ENCODE peak calls at places on chromosomes 6 and 20, in six cellular contexts. One of them, this sample, is unnamed.
A peak's percentile ranks its signal among the peaks of the same experiment; 100 is the strongest.

GRCh38 chr6:10384719-10385511 is 30.0 kb downstream of the TFAP2A start:
- DNase-seq in prostate gland: no peak
- DNase-seq in HCT116: no peak
- DNase-seq in hepatocyte: no peak
- DNase-seq in A549: no peak
- DNase-seq in heart right ventricle: no peak
- DNase-seq in this sample: no peak

GRCh38 chr6:98835149-98836024 is 1.0 kb downstream of the POU3F2 start:
- DNase-seq in prostate gland: no peak
- DNase-seq in HCT116: no peak
- DNase-seq in hepatocyte: peak; percentile 27
- DNase-seq in A549: peak; percentile 9
- DNase-seq in heart right ventricle: no peak
- DNase-seq in this sample: no peak

GRCh38 chr6:25175216-25175615 is 104.0 kb upstream of the CARMIL1 start:
- DNase-seq in prostate gland: no peak
- DNase-seq in HCT116: no peak
- DNase-seq in hepatocyte: peak; percentile 36
- DNase-seq in A549: peak; percentile 36
- DNase-seq in heart right ventricle: no peak
- DNase-seq in this sample: no peak

GRCh38 chr20:21490105-21490504 is 23.8 kb downstream of the NKX2-2 start:
- DNase-seq in prostate gland: no peak
- DNase-seq in HCT116: no peak
- DNase-seq in hepatocyte: no peak
- DNase-seq in A549: no peak
- DNase-seq in heart right ventricle: no peak
- DNase-seq in this sample: no peak

GRCh38 chr20:8361779-8362178 is 229.7 kb downstream of the PLCB1 start:
- DNase-seq in prostate gland: no peak
- DNase-seq in HCT116: no peak
- DNase-seq in hepatocyte: no peak
- DNase-seq in A549: no peak
- DNase-seq in heart right ventricle: no peak
- DNase-seq in this sample: no peak

GRCh38 chr20:58889334-58890072 is 37.0 kb downstream of the GNAS start:
- DNase-seq in prostate gland: no peak
- DNase-seq in HCT116: no peak
- DNase-seq in hepatocyte: peak; percentile 37
- DNase-seq in A549: no peak
- DNase-seq in heart right ventricle: no peak
- DNase-seq in this sample: peak; percentile 68

GRCh38 chr6:90429713-90430112 is 133.1 kb upstream of the BACH2 start:
- DNase-seq in prostate gland: no peak
- DNase-seq in HCT116: peak; percentile 29
- DNase-seq in hepatocyte: no peak
- DNase-seq in A549: peak; percentile 22
- DNase-seq in heart right ventricle: no peak
- DNase-seq in this sample: no peak

GRCh38 chr20:41618807-41619294 is 674 bp upstream of the CHD6 start:
- DNase-seq in prostate gland: peak; percentile 18
- DNase-seq in HCT116: no peak
- DNase-seq in hepatocyte: peak; percentile 34
- DNase-seq in A549: peak; percentile 24
- DNase-seq in heart right ventricle: no peak
- DNase-seq in this sample: no peak

GRCh38 chr20:327946-328563 is 2.7 kb downstream of the SOX12 start:
- DNase-seq in prostate gland: no peak
- DNase-seq in HCT116: no peak
- DNase-seq in hepatocyte: peak; percentile 9
- DNase-seq in A549: no peak
- DNase-seq in heart right ventricle: no peak
- DNase-seq in this sample: no peak

GRCh38 chr6:170147832-170148708 is 142.8 kb downstream of the DLL1 start:
- DNase-seq in prostate gland: no peak
- DNase-seq in HCT116: no peak
- DNase-seq in hepatocyte: no peak
- DNase-seq in A549: no peak
- DNase-seq in heart right ventricle: no peak
- DNase-seq in this sample: no peak

GRCh38 chr6:119337762-119338161 is 11.8 kb downstream of the MAN1A1 start:
- DNase-seq in prostate gland: no peak
- DNase-seq in HCT116: no peak
- DNase-seq in hepatocyte: no peak
- DNase-seq in A549: no peak
- DNase-seq in heart right ventricle: no peak
- DNase-seq in this sample: no peak
- H3K4me1 ChIP-seq in prostate gland: no peaks in the 10 kb centered on the region
- H3K4me1 ChIP-seq in HCT116: peaks cover 4% of the 10 kb centered on the region
- H3K4me1 ChIP-seq in hepatocyte: peaks cover 17% of the 10 kb centered on the region
- H3K4me1 ChIP-seq in A549: no peaks in the 10 kb centered on the region
- H3K4me1 ChIP-seq in heart right ventricle: peaks cover 83% of the 10 kb centered on the region
- H3K4me1 ChIP-seq in this sample: peaks cover 36% of the 10 kb centered on the region

GRCh38 chr6:13304101-13304500 is 24.2 kb downstream of the TBC1D7 start:
- DNase-seq in prostate gland: no peak
- DNase-seq in HCT116: no peak
- DNase-seq in hepatocyte: no peak
- DNase-seq in A549: no peak
- DNase-seq in heart right ventricle: no peak
- DNase-seq in this sample: no peak

GRCh38 chr6:13303668-13304017 is 24.7 kb downstream of the TBC1D7 start:
- DNase-seq in prostate gland: no peak
- DNase-seq in HCT116: no peak
- DNase-seq in hepatocyte: peak; percentile 50
- DNase-seq in A549: no peak
- DNase-seq in heart right ventricle: peak; percentile 87
- DNase-seq in this sample: peak; percentile 60

GRCh38 chr6:13305256-13305650 is 23.1 kb downstream of the TBC1D7 start:
- DNase-seq in prostate gland: no peak
- DNase-seq in HCT116: no peak
- DNase-seq in hepatocyte: no peak
- DNase-seq in A549: no peak
- DNase-seq in heart right ventricle: no peak
- DNase-seq in this sample: no peak

GRCh38 chr6:13305791-13306190 is 22.5 kb downstream of the TBC1D7 start:
- DNase-seq in prostate gland: no peak
- DNase-seq in HCT116: no peak
- DNase-seq in hepatocyte: no peak
- DNase-seq in A549: no peak
- DNase-seq in heart right ventricle: no peak
- DNase-seq in this sample: no peak

GRCh38 chr6:13304580-13305255 is 23.6 kb downstream of the TBC1D7 start:
- DNase-seq in prostate gland: no peak
- DNase-seq in HCT116: no peak
- DNase-seq in hepatocyte: no peak
- DNase-seq in A549: no peak
- DNase-seq in heart right ventricle: no peak
- DNase-seq in this sample: no peak
- H3K4me1 ChIP-seq in prostate gland: no peaks in the 10 kb centered on the region
- H3K4me1 ChIP-seq in HCT116: peaks cover 16% of the 10 kb centered on the region
- H3K4me1 ChIP-seq in hepatocyte: no peaks in the 10 kb centered on the region
- H3K4me1 ChIP-seq in A549: peaks cover 79% of the 10 kb centered on the region
- H3K4me1 ChIP-seq in heart right ventricle: peaks cover 49% of the 10 kb centered on the region
- H3K4me1 ChIP-seq in this sample: no peaks in the 10 kb centered on the region

GRCh38 chr6:52516943-52517342 is 59.9 kb downstream of the TRAM2 start:
- DNase-seq in prostate gland: no peak
- DNase-seq in HCT116: no peak
- DNase-seq in hepatocyte: no peak
- DNase-seq in A549: no peak
- DNase-seq in heart right ventricle: no peak
- DNase-seq in this sample: no peak

GRCh38 chr6:52514514-52514913 is 62.3 kb downstream of the TRAM2 start:
- DNase-seq in prostate gland: no peak
- DNase-seq in HCT116: peak; percentile 51
- DNase-seq in hepatocyte: peak; percentile 52
- DNase-seq in A549: peak; percentile 55
- DNase-seq in heart right ventricle: no peak
- DNase-seq in this sample: no peak

GRCh38 chr6:52513896-52514295 is 63.0 kb downstream of the TRAM2 start:
- DNase-seq in prostate gland: no peak
- DNase-seq in HCT116: no peak
- DNase-seq in hepatocyte: no peak
- DNase-seq in A549: no peak
- DNase-seq in heart right ventricle: no peak
- DNase-seq in this sample: no peak

GRCh38 chr6:52516269-52516668 is 60.6 kb downstream of the TRAM2 start:
- DNase-seq in prostate gland: no peak
- DNase-seq in HCT116: no peak
- DNase-seq in hepatocyte: no peak
- DNase-seq in A549: no peak
- DNase-seq in heart right ventricle: no peak
- DNase-seq in this sample: no peak

GRCh38 chr6:52515219-52515960 is 61.5 kb downstream of the TRAM2 start:
- DNase-seq in prostate gland: no peak
- DNase-seq in HCT116: no peak
- DNase-seq in hepatocyte: no peak
- DNase-seq in A549: peak; percentile 38
- DNase-seq in heart right ventricle: no peak
- DNase-seq in this sample: no peak
- H3K4me1 ChIP-seq in prostate gland: no peaks in the 10 kb centered on the region
- H3K4me1 ChIP-seq in HCT116: peaks cover 80% of the 10 kb centered on the region
- H3K4me1 ChIP-seq in hepatocyte: peaks cover 46% of the 10 kb centered on the region
- H3K4me1 ChIP-seq in A549: peaks cover 75% of the 10 kb centered on the region
- H3K4me1 ChIP-seq in heart right ventricle: peaks cover 80% of the 10 kb centered on the region
- H3K4me1 ChIP-seq in this sample: no peaks in the 10 kb centered on the region

DNA sequence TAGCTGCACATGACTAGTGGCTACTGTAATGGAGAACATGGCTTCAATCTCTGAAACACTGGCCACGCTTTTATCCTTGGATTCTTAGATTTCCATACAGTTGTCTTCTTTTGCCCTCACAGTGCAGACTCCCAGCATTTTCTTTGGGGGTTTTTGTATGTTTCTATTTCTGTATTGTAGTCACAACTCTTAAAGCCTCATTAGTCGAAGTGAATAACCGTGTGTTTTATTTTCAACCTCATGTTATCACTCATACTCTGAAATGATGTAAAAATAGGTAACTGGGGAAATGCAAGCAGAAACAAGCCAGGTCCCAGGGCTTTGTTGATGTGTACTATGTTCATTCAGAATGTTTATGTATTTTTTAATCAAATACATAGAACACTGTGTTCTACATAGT is 162.9 kb downstream of the JARID2 start:
- DNase-seq in prostate gland: no peak
- DNase-seq in HCT116: no peak
- DNase-seq in hepatocyte: no peak
- DNase-seq in A549: no peak
- DNase-seq in heart right ventricle: no peak
- DNase-seq in this sample: no peak
- H3K4me1 ChIP-seq in prostate gland: peaks cover 6% of the 10 kb centered on the region
- H3K4me1 ChIP-seq in HCT116: no peaks in the 10 kb centered on the region
- H3K4me1 ChIP-seq in hepatocyte: peaks cover 25% of the 10 kb centered on the region
- H3K4me1 ChIP-seq in A549: peaks cover 10% of the 10 kb centered on the region
- H3K4me1 ChIP-seq in heart right ventricle: peaks cover 45% of the 10 kb centered on the region
- H3K4me1 ChIP-seq in this sample: no peaks in the 10 kb centered on the region

GRCh38 chr6:133705071-133705470 is 183.8 kb upstream of the TCF21 start:
- DNase-seq in prostate gland: no peak
- DNase-seq in HCT116: no peak
- DNase-seq in hepatocyte: no peak
- DNase-seq in A549: no peak
- DNase-seq in heart right ventricle: no peak
- DNase-seq in this sample: no peak
- H3K4me1 ChIP-seq in prostate gland: no peaks in the 10 kb centered on the region
- H3K4me1 ChIP-seq in HCT116: peaks cover 14% of the 10 kb centered on the region
- H3K4me1 ChIP-seq in hepatocyte: no peaks in the 10 kb centered on the region
- H3K4me1 ChIP-seq in A549: peaks cover 20% of the 10 kb centered on the region
- H3K4me1 ChIP-seq in heart right ventricle: peaks cover 7% of the 10 kb centered on the region
- H3K4me1 ChIP-seq in this sample: no peaks in the 10 kb centered on the region

GRCh38 chr6:12601881-12602280 is 114.7 kb upstream of the PHACTR1 start:
- DNase-seq in prostate gland: no peak
- DNase-seq in HCT116: no peak
- DNase-seq in hepatocyte: no peak
- DNase-seq in A549: no peak
- DNase-seq in heart right ventricle: peak; percentile 19
- DNase-seq in this sample: no peak
- H3K4me1 ChIP-seq in prostate gland: no peaks in the 10 kb centered on the region
- H3K4me1 ChIP-seq in HCT116: no peaks in the 10 kb centered on the region
- H3K4me1 ChIP-seq in hepatocyte: peaks cover 7% of the 10 kb centered on the region
- H3K4me1 ChIP-seq in A549: peaks cover 47% of the 10 kb centered on the region
- H3K4me1 ChIP-seq in heart right ventricle: peaks cover 24% of the 10 kb centered on the region
- H3K4me1 ChIP-seq in this sample: no peaks in the 10 kb centered on the region

DNA sequence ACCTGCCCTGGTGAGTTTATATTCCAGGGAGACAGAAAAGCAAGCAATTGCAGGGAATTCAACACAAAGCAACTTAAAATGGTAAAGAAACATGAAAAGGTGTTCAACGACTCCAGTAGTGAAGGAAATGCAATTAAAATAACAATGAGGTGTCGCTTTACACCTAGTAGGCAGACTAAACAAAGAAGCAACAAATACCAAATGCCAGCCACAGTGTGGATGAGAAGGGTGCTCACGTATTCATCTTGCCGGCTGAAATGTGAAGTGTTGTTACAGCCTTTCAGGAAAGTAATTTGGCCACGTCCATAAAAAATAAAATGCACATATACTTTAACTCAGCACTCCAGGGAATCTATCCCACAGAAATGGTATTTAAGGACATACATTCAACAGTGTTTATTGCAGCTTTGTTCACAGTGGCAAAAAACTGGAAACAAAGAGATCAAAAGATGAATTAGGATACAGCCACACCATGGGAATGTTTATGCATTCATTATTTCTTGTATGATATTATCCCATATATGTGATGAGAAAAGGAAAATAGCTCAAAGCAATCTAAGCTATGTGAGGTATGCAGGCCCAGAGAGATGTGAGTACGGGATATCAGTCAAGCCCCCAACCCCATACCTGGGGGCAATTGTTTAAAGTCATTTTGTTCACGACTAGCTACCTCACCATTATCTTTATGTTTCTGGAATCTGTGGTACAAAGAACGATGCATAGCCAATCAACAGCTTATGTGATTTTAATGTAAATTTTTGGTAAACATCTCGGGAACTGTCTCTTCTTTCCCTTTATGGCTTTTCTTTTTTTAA is 266.0 kb upstream of the SOX4 start:
- DNase-seq in prostate gland: no peak
- DNase-seq in HCT116: no peak
- DNase-seq in hepatocyte: no peak
- DNase-seq in A549: no peak
- DNase-seq in heart right ventricle: no peak
- DNase-seq in this sample: no peak
- H3K4me1 ChIP-seq in prostate gland: no peaks in the 10 kb centered on the region
- H3K4me1 ChIP-seq in HCT116: no peaks in the 10 kb centered on the region
- H3K4me1 ChIP-seq in hepatocyte: no peaks in the 10 kb centered on the region
- H3K4me1 ChIP-seq in A549: peaks cover 9% of the 10 kb centered on the region
- H3K4me1 ChIP-seq in heart right ventricle: no peaks in the 10 kb centered on the region
- H3K4me1 ChIP-seq in this sample: no peaks in the 10 kb centered on the region

GRCh38 chr6:129134535-129134934 is 251.6 kb downstream of the LAMA2 start:
- DNase-seq in prostate gland: no peak
- DNase-seq in HCT116: no peak
- DNase-seq in hepatocyte: no peak
- DNase-seq in A549: no peak
- DNase-seq in heart right ventricle: no peak
- DNase-seq in this sample: no peak

GRCh38 chr6:129136751-129137150 is 253.8 kb downstream of the LAMA2 start:
- DNase-seq in prostate gland: no peak
- DNase-seq in HCT116: no peak
- DNase-seq in hepatocyte: no peak
- DNase-seq in A549: no peak
- DNase-seq in heart right ventricle: no peak
- DNase-seq in this sample: no peak

GRCh38 chr6:129135421-129135820 is 252.5 kb downstream of the LAMA2 start:
- DNase-seq in prostate gland: no peak
- DNase-seq in HCT116: no peak
- DNase-seq in hepatocyte: no peak
- DNase-seq in A549: no peak
- DNase-seq in heart right ventricle: no peak
- DNase-seq in this sample: no peak

GRCh38 chr6:129133770-129134192 is 250.8 kb downstream of the LAMA2 start:
- DNase-seq in prostate gland: no peak
- DNase-seq in HCT116: no peak
- DNase-seq in hepatocyte: no peak
- DNase-seq in A549: no peak
- DNase-seq in heart right ventricle: peak; percentile 10
- DNase-seq in this sample: no peak

GRCh38 chr6:129131282-129131681 is 248.3 kb downstream of the LAMA2 start:
- DNase-seq in prostate gland: no peak
- DNase-seq in HCT116: no peak
- DNase-seq in hepatocyte: no peak
- DNase-seq in A549: no peak
- DNase-seq in heart right ventricle: peak; percentile 20
- DNase-seq in this sample: no peak
- H3K4me1 ChIP-seq in prostate gland: no peaks in the 10 kb centered on the region
- H3K4me1 ChIP-seq in HCT116: no peaks in the 10 kb centered on the region
- H3K4me1 ChIP-seq in hepatocyte: peaks cover 6% of the 10 kb centered on the region
- H3K4me1 ChIP-seq in A549: no peaks in the 10 kb centered on the region
- H3K4me1 ChIP-seq in heart right ventricle: peaks cover 66% of the 10 kb centered on the region
- H3K4me1 ChIP-seq in this sample: no peaks in the 10 kb centered on the region